ENCODE peak calls at places on chromosomes 11 and 22, in seven cellular contexts. W is left ventricle myocardium inferior, C is upper lobe of right lung, H is lower leg skin, P is transverse colon, Y is SK-N-SH, V is BJ. F is an unnamed sample.

GRCh38 chr11:18332302-18332701 is 9.9 kb downstream of the GTF2H1 start:
- DNase-seq in V (no peak), C (no peak), W (no peak), H (no peak), Y (no peak), P (no peak), F (no peak)

GRCh38 chr11:59556883-59557205 is 45.5 kb downstream of the OR4D9 start:
- DNase-seq in V (no peak), H (no peak), Y (peak), W (no peak), P (no peak), C (no peak), F (no peak)

GRCh38 chr11:20443596-20443995 is 56.1 kb downstream of the PRMT3 start:
- DNase-seq in Y (peak), C (no peak), V (no peak), P (no peak), H (no peak), W (no peak), F (no peak)

GRCh38 chr11:12287009-12287373 is 90.4 kb upstream of the PARVA start:
- DNase-seq in H (peak), C (no peak), P (peak), V (peak), Y (peak), W (no peak), F (peak)

GRCh38 chr22:23800297-23801237 is 13.8 kb downstream of the SMARCB1 start:
- DNase-seq in P (no peak), W (no peak), C (no peak), Y (no peak), V (no peak), H (no peak), F (no peak)

GRCh38 chr11:124277207-124277606 is 21.0 kb downstream of the OR8G5 start:
- DNase-seq in V (no peak), P (no peak), H (no peak), W (no peak), Y (no peak), C (no peak), F (no peak)

GRCh38 chr11:66291303-66291705 is 390 bp upstream of the TMEM151A start:
- DNase-seq in H (no peak), V (no peak), P (no peak), C (no peak), W (no peak), Y (peak), F (no peak)

GRCh38 chr11:106937113-106937512 is 81.2 kb downstream of the GUCY1A2 start:
- DNase-seq in V (no peak), C (no peak), H (no peak), Y (no peak), P (no peak), W (no peak), F (no peak)

GRCh38 chr11:123505546-123506299 is 75.7 kb downstream of the GRAMD1B start:
- DNase-seq in W (no peak), Y (peak), C (no peak), V (no peak), H (peak), P (no peak), F (no peak)

GRCh38 chr11:131666006-131666405 is 295.6 kb downstream of the NTM start:
- DNase-seq in H (no peak), P (no peak), C (no peak), V (no peak), Y (no peak), W (no peak), F (no peak)

GRCh38 chr11:126585388-126586302 is 230.2 kb downstream of the ST3GAL4 start:
- DNase-seq in P (peak), H (no peak), W (peak), Y (peak), V (peak), C (no peak), F (peak)

GRCh38 chr22:23240639-23241389 is 60.5 kb downstream of the BCR start:
- DNase-seq in W (no peak), H (no peak), Y (peak), P (no peak), C (no peak), V (no peak), F (peak)

GRCh38 chr11:70210516-70210915 is 7.4 kb downstream of the FADD start:
- DNase-seq in P (no peak), H (no peak), V (no peak), C (no peak), Y (no peak), W (no peak), F (no peak)

GRCh38 chr22:29300467-29300806 is 6.0 kb upstream of the GAS2L1 start:
- DNase-seq in H (peak), C (no peak), V (no peak), W (no peak), Y (no peak), P (no peak), F (no peak)

GRCh38 chr22:45504703-45505341 is 2.1 kb downstream of the FBLN1 start:
- DNase-seq in W (peak), H (no peak), V (no peak), C (no peak), P (no peak), Y (peak), F (peak)

GRCh38 chr11:15947681-15948648 is 408.4 kb downstream of the SOX6 start:
- DNase-seq in P (no peak), H (no peak), C (no peak), W (no peak), Y (no peak), V (no peak), F (no peak)

GRCh38 chr22:45548991-45549736 is 46.5 kb downstream of the FBLN1 start:
- DNase-seq in V (peak), H (peak), P (peak), W (peak), Y (no peak), C (no peak), F (peak)

GRCh38 chr22:23603266-23603665 is 23.2 kb upstream of the IGLL1 start:
- DNase-seq in Y (no peak), H (peak), P (no peak), C (no peak), W (no peak), V (no peak), F (no peak)

GRCh38 chr11:134741453-134742227 is 329.6 kb upstream of the B3GAT1 start:
- DNase-seq in H (peak), C (no peak), P (no peak), V (no peak), Y (no peak), W (no peak), F (no peak)

GRCh38 chr11:113057038-113057437 is 95.8 kb downstream of the NCAM1 start:
- DNase-seq in Y (no peak), P (no peak), C (no peak), V (no peak), W (no peak), H (no peak), F (no peak)

GRCh38 chr11:15278129-15278528 is 163.4 kb downstream of the INSC start:
- DNase-seq in V (peak), W (no peak), Y (no peak), C (no peak), H (no peak), P (no peak), F (no peak)

GRCh38 chr11:66494935-66495334 is 14.7 kb downstream of the DPP3 start:
- DNase-seq in W (no peak), V (no peak), C (no peak), Y (no peak), H (no peak), P (no peak), F (no peak)

GRCh38 chr11:68960299-68961071 is 20.3 kb downstream of the MRGPRD start:
- DNase-seq in H (no peak), Y (peak), P (no peak), V (no peak), C (no peak), W (no peak), F (no peak)

GRCh38 chr11:28773606-28774005 is 665.4 kb downstream of the METTL15 start:
- DNase-seq in W (no peak), V (no peak), P (no peak), H (no peak), C (no peak), Y (no peak), F (no peak)

GRCh38 chr11:22389526-22390282 is 51.5 kb downstream of the SLC17A6 start:
- DNase-seq in H (no peak), P (no peak), Y (no peak), V (no peak), C (no peak), W (no peak), F (no peak)

GRCh38 chr11:5620606-5621521 is 3.9 kb upstream of the TRIM34 start:
- DNase-seq in P (no peak), H (no peak), W (no peak), Y (no peak), C (no peak), V (peak), F (no peak)

GRCh38 chr22:19515654-19516377 is 8.4 kb downstream of the CLDN5 start:
- DNase-seq in H (peak), W (no peak), P (no peak), Y (no peak), C (peak), V (no peak), F (no peak)

GRCh38 chr11:102177974-102178631 is 67.9 kb downstream of the YAP1 start:
- DNase-seq in V (peak), W (no peak), C (no peak), H (no peak), Y (peak), P (no peak), F (no peak)

GRCh38 chr11:112752563-112752962 is 208.7 kb upstream of the NCAM1 start:
- DNase-seq in V (no peak), W (no peak), Y (no peak), P (no peak), H (no peak), C (no peak), F (no peak)

GRCh38 chr22:38967451-38968450 is 10.3 kb downstream of the APOBEC3A start:
- DNase-seq in W (no peak), H (no peak), Y (no peak), V (no peak), P (peak), C (no peak), F (no peak)

GRCh38 chr11:124394408-124394807 is 4.4 kb downstream of the OR8B3 start:
- DNase-seq in C (no peak), H (no peak), P (no peak), V (no peak), Y (no peak), W (no peak), F (no peak)

GRCh38 chr11:113084297-113084696 is 123.1 kb downstream of the NCAM1 start:
- DNase-seq in W (no peak), H (no peak), C (no peak), Y (no peak), P (no peak), V (no peak), F (no peak)

DNA sequence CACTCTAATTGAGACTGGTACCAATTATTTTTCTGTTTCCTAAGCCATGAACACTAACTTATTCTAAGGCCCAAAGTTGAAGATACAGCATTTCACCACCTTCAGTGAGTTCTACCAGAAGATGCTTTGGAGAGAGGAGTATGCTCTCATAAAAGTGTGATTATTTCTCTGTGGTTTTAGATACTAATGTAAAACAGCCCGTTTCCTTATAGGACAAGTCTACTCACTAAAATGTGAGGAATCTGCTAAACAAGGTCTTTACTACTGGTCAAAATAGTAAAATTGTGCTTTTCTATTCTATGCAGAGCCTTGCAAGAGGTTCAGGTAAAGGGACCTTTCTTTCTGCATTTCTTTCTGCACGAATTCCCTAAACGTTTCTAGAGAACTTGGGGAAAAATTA is 2.4 kb downstream of the LGR4 start:
- DNase-seq in W (no peak), V (peak), H (no peak), Y (no peak), C (no peak), P (no peak), F (no peak)
- H3K4me3 ChIP-seq in W (peak), V (no peak), H (no peak), Y (no peak), C (no peak), P (peak), F (peak)

GRCh38 chr11:1060410-1060809 is 14.3 kb upstream of the MUC2 start:
- DNase-seq in P (no peak), V (no peak), W (no peak), H (no peak), Y (no peak), C (peak), F (peak)
- H3K4me3 ChIP-seq in P (no peak), V (no peak), W (no peak), H (no peak), Y (no peak), C (no peak), F (no peak)

DNA sequence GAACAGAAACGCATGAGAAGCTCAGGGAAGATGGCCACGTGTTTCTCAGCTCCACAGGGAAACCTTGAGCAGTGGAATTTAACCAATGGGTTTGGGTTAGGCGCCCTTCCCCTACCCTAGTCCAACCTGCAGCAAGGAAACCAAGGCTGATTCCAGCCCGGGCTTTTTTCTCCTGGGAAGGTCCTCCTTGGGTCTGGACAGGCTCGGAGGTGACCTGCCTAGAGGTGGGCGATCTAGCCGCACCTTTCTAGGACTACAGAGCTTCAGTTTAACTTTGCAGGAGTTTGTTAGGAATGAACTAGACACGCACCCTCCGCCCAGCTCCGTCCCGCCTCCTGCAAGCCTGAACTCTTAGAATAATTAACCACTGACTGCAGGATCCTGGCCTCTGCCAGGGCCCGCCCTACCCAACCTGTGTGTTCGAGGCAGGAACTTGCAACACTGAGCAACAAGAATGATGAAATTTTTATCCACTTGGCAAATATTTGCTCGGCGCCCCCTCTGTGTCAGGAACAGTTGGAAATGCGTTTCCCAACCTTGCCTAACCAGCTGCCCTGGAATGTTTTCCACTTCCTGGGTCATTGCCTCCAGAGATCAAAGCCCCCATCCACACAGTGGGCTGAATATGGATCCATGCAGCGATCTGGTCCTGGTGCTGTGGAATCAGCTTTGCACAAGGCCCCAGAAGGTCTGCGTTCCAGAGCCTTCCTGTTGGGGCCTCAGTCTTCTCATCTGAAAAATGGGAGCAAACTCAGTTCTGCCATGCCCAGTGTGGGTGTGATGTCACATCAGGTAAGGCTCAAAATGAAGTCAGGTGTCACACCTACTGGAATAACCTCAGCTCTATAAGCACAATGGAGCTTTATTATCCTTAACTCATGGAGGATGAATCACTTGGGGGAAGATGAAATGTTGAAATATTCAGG is 13.3 kb downstream of the MPST start:
- DNase-seq in C (peak), Y (no peak), V (no peak), P (peak), W (no peak), H (no peak), F (peak)
- H3K4me3 ChIP-seq in C (no peak), Y (no peak), V (no peak), P (no peak), W (no peak), H (no peak), F (no peak)

GRCh38 chr11:91299980-91300379 is 924.6 kb upstream of the FAT3 start:
- DNase-seq in H (no peak), W (no peak), V (no peak), Y (no peak), C (no peak), P (no peak), F (no peak)
- H3K4me3 ChIP-seq in H (no peak), W (no peak), V (no peak), Y (no peak), C (no peak), P (no peak), F (no peak)